ENCODE peak calls at places on chromosomes 3 and 15, in ten cellular contexts. X, E, I, T, Q, P, F, O, N and A are unnamed samples.
A peak's percentile ranks its signal among the peaks of the same experiment; 100 is the strongest.

GRCh38 chr3:48503406-48504050 is 446 bp downstream of the SHISA5 start:
- DNase-seq in P (no peak), X (no peak), F (peak; percentile 86), E (no peak), O (no peak), I (peak; percentile 49), T (peak; percentile 30), N (peak; percentile 9), Q (no peak), A (peak; percentile 87)

GRCh38 chr3:49629451-49629850 is 44.7 kb upstream of the APEH start:
- DNase-seq in O (no peak), I (no peak), T (no peak), N (no peak), E (no peak), Q (no peak), X (no peak), P (no peak), F (no peak), A (no peak)

GRCh38 chr15:41832875-41833274 is 5.0 kb downstream of the JMJD7 start:
- DNase-seq in F (no peak), T (peak; percentile 96), E (no peak), I (no peak), N (no peak), Q (no peak), P (no peak), O (no peak), X (no peak), A (no peak)

GRCh38 chr3:128423525-128424147 is 43.1 kb downstream of the DNAJB8 start:
- DNase-seq in P (no peak), I (no peak), E (no peak), N (no peak), Q (no peak), F (no peak), T (no peak), X (no peak), O (no peak), A (peak; percentile 61)

GRCh38 chr15:34335176-34335575 is 2.4 kb downstream of the SLC12A6 start:
- DNase-seq in X (peak; percentile 39), P (no peak), O (no peak), E (no peak), T (peak; percentile 35), F (no peak), I (no peak), N (no peak), Q (no peak), A (no peak)

GRCh38 chr15:47184003-47184404 is 533.3 kb upstream of the SEMA6D start:
- DNase-seq in P (no peak), N (peak; percentile 41), O (no peak), X (peak; percentile 75), E (peak; percentile 23), Q (no peak), I (peak; percentile 5), F (no peak), T (peak; percentile 31), A (peak; percentile 81)

GRCh38 chr15:23642413-23643044 is 5.1 kb downstream of the MAGEL2 start:
- DNase-seq in P (no peak), N (peak; percentile 63), O (no peak), Q (no peak), F (no peak), I (peak; percentile 30), X (peak; percentile 69), T (peak; percentile 12), E (peak; percentile 17), A (peak; percentile 71)

GRCh38 chr3:32143849-32144757 is 37.7 kb downstream of the GPD1L start:
- DNase-seq in E (peak; percentile 36), N (peak; percentile 62), Q (no peak), T (peak; percentile 82), I (peak; percentile 71), F (no peak), X (peak; percentile 87), P (peak; percentile 4), O (peak; percentile 8), A (no peak)